ENCODE peak calls at places on chromosomes 12 and 14, in ten cellular contexts. L is A673; D is CD4-positive, alpha-beta memory T cell; X is PC-3; O is psoas muscle; Z is tibial artery; N is aorta; T is mammary epithelial cell; Q is astrocyte; M is pancreas. B is an unnamed sample.

GRCh38 chr14:65847065-65847847 is 434.7 kb downstream of the FUT8 start:
- DNase-seq in L (no peak), D (peak; percentile 89), X (no peak), O (no peak), Z (no peak), N (no peak), T (no peak), Q (no peak), M (no peak), B (no peak)

GRCh38 chr12:126582231-126582630 is 1517.0 kb downstream of the AACS start:
- DNase-seq in L (no peak), D (no peak), X (peak; percentile 50), O (no peak), Z (no peak), N (no peak), T (no peak), Q (peak; percentile 29), M (no peak), B (no peak)

GRCh38 chr12:104094284-104094683 is 30.0 kb downstream of the HCFC2 start:
- DNase-seq in L (no peak), D (no peak), X (no peak), O (no peak), Z (no peak), N (no peak), T (no peak), Q (peak; percentile 13), M (no peak), B (no peak)

GRCh38 chr12:116096874-116097273 is 180.6 kb downstream of the MED13L start:
- DNase-seq in L (no peak), D (no peak), X (no peak), O (no peak), Z (no peak), N (no peak), T (no peak), Q (no peak), M (no peak), B (no peak)

GRCh38 chr14:98137626-98138025 is 1134.4 kb downstream of the BCL11B start:
- DNase-seq in L (peak; percentile 60), D (peak; percentile 24), X (no peak), O (no peak), Z (no peak), N (no peak), T (peak; percentile 22), Q (no peak), M (no peak), B (no peak)

GRCh38 chr12:124126950-124127349 is 153.9 kb downstream of the ZNF664 start:
- DNase-seq in L (no peak), D (no peak), X (no peak), O (no peak), Z (no peak), N (no peak), T (no peak), Q (peak; percentile 32), M (no peak), B (no peak)

GRCh38 chr12:49092816-49093406 is 1.7 kb downstream of the DHH start:
- DNase-seq in L (no peak), D (no peak), X (no peak), O (no peak), Z (no peak), N (peak; percentile 10), T (no peak), Q (no peak), M (no peak), B (no peak)

GRCh38 chr12:74602881-74603523 is 65.4 kb downstream of the ATXN7L3B start:
- DNase-seq in L (no peak), D (no peak), X (peak; percentile 42), O (no peak), Z (no peak), N (no peak), T (peak; percentile 50), Q (no peak), M (no peak), B (no peak)

GRCh38 chr12:22835431-22835830 is 210.5 kb downstream of the ETNK1 start:
- DNase-seq in L (no peak), D (no peak), X (no peak), O (no peak), Z (no peak), N (no peak), T (no peak), Q (no peak), M (no peak), B (no peak)

GRCh38 chr12:21428241-21428640 is 9.2 kb upstream of the PYROXD1 start:
- DNase-seq in L (no peak), D (no peak), X (peak; percentile 16), O (no peak), Z (no peak), N (no peak), T (no peak), Q (peak; percentile 28), M (no peak), B (no peak)

GRCh38 chr12:86837246-86837645 is 581.1 kb upstream of the MGAT4C start:
- DNase-seq in L (no peak), D (no peak), X (no peak), O (no peak), Z (no peak), N (no peak), T (no peak), Q (no peak), M (no peak), B (no peak)

GRCh38 chr12:89752331-89752730 is 43.7 kb upstream of the ATP2B1 start:
- DNase-seq in L (no peak), D (no peak), X (no peak), O (no peak), Z (no peak), N (no peak), T (no peak), Q (no peak), M (no peak), B (no peak)

GRCh38 chr12:105214141-105214540 is 21.8 kb downstream of the APPL2 start:
- DNase-seq in L (no peak), D (no peak), X (peak; percentile 96), O (no peak), Z (no peak), N (no peak), T (peak; percentile 23), Q (peak; percentile 32), M (no peak), B (no peak)

GRCh38 chr12:109930028-109930800 is 30.1 kb downstream of the TCHP start:
- DNase-seq in L (no peak), D (no peak), X (no peak), O (no peak), Z (no peak), N (no peak), T (no peak), Q (no peak), M (no peak), B (no peak)
- H3K4me1 ChIP-seq in L (no peaks in the 10 kb centered on the region), D (no peaks in the 10 kb centered on the region), X (no peaks in the 10 kb centered on the region), O (peaks cover 8% of the 10 kb centered on the region), Z (no peaks in the 10 kb centered on the region), N (no peaks in the 10 kb centered on the region), T (no peaks in the 10 kb centered on the region), Q (no peaks in the 10 kb centered on the region), M (peaks cover 28% of the 10 kb centered on the region), B (peaks cover 16% of the 10 kb centered on the region)

GRCh38 chr12:52210925-52211650 is 19.3 kb upstream of the KRT80 start:
- DNase-seq in L (no peak), D (no peak), X (no peak), O (no peak), Z (peak; percentile 53), N (peak; percentile 57), T (no peak), Q (no peak), M (peak; percentile 48), B (peak; percentile 25)
- H3K4me1 ChIP-seq in L (peaks cover 4% of the 10 kb centered on the region), D (no peaks in the 10 kb centered on the region), X (peaks cover 54% of the 10 kb centered on the region), O (peaks cover 5% of the 10 kb centered on the region), Z (no peaks in the 10 kb centered on the region), N (no peaks in the 10 kb centered on the region), T (peaks cover 63% of the 10 kb centered on the region), Q (peaks cover 26% of the 10 kb centered on the region), M (peaks cover 24% of the 10 kb centered on the region), B (peaks cover 15% of the 10 kb centered on the region)

GRCh38 chr14:23159516-23159915 is 23.9 kb downstream of the SLC7A8 start:
- DNase-seq in L (no peak), D (no peak), X (no peak), O (no peak), Z (no peak), N (no peak), T (no peak), Q (no peak), M (no peak), B (no peak)
- H3K4me1 ChIP-seq in L (peaks cover 44% of the 10 kb centered on the region), D (peaks cover 16% of the 10 kb centered on the region), X (peaks cover 9% of the 10 kb centered on the region), O (peaks cover 27% of the 10 kb centered on the region), Z (peaks cover 15% of the 10 kb centered on the region), N (no peaks in the 10 kb centered on the region), T (peaks cover 22% of the 10 kb centered on the region), Q (peaks cover 13% of the 10 kb centered on the region), M (peaks cover 34% of the 10 kb centered on the region), B (peaks cover 14% of the 10 kb centered on the region)

DNA sequence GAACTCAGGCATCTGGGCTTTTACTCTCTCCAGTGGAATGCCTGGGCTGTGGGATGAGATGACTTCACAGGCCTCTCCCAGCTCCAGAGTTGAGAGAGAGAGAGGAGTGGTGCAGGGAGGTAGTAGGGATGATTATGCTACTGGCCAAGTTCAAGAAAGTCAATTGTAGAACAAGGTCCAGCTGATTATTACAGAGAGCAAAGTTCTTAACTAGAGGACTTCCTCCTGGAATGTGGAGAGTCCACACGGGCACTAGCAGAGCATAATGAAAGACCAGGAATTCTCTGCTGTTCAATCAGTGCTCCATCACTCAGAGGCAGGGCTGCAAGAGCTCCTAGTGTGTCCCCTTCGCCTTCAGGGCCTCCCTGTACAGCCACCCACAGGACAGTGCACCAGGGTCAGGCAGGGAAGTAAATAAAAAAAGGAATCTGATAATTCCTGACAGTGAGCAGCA is 651 bp upstream of the EMP1 start:
- DNase-seq in L (no peak), D (no peak), X (peak; percentile 17), O (no peak), Z (no peak), N (no peak), T (no peak), Q (peak; percentile 59), M (no peak), B (no peak)
- H3K4me1 ChIP-seq in L (peaks cover 33% of the 10 kb centered on the region), D (peaks cover 19% of the 10 kb centered on the region), X (peaks cover 53% of the 10 kb centered on the region), O (peaks cover 3% of the 10 kb centered on the region), Z (peaks cover 6% of the 10 kb centered on the region), N (peaks cover 3% of the 10 kb centered on the region), T (peaks cover 45% of the 10 kb centered on the region), Q (peaks cover 42% of the 10 kb centered on the region), M (peaks cover 6% of the 10 kb centered on the region), B (peaks cover 14% of the 10 kb centered on the region)